ENCODE peak calls at places on chromosomes 11 and 22, in four cellular contexts. One of them, this sample, is unnamed.

GRCh38 chr11:45860764-45861510 is 13.7 kb downstream of the CRY2 start:
- DNase-seq in ovary: no peak
- DNase-seq in adrenal gland: peak; percentile 55
- DNase-seq in tibial nerve: no peak
- DNase-seq in this sample: no peak

GRCh38 chr11:47335733-47336132 is 16.8 kb downstream of the MYBPC3 start:
- DNase-seq in tibial nerve: no peak
- DNase-seq in adrenal gland: no peak
- DNase-seq in ovary: no peak
- DNase-seq in this sample: no peak

GRCh38 chr22:49715450-49715849 is 112.2 kb downstream of the BRD1 start:
- DNase-seq in adrenal gland: no peak
- DNase-seq in ovary: no peak
- DNase-seq in tibial nerve: no peak
- DNase-seq in this sample: no peak

GRCh38 chr11:574632-575323 is 1.5 kb upstream of the PHRF1 start:
- DNase-seq in tibial nerve: no peak
- DNase-seq in ovary: peak; percentile 54
- DNase-seq in adrenal gland: no peak
- DNase-seq in this sample: no peak

GRCh38 chr11:61486004-61486615 is 22.4 kb upstream of the LRRC10B start:
- DNase-seq in adrenal gland: no peak
- DNase-seq in tibial nerve: no peak
- DNase-seq in ovary: no peak
- DNase-seq in this sample: no peak

GRCh38 chr11:47003180-47003877 is 66.8 kb downstream of the CSTPP1 start:
- DNase-seq in tibial nerve: peak; percentile 9
- DNase-seq in adrenal gland: peak; percentile 90
- DNase-seq in ovary: no peak
- DNase-seq in this sample: no peak

GRCh38 chr11:14396289-14396688 is 37.3 kb upstream of the RRAS2 start:
- DNase-seq in ovary: no peak
- DNase-seq in tibial nerve: no peak
- DNase-seq in adrenal gland: no peak
- DNase-seq in this sample: no peak

GRCh38 chr11:103794262-103794661 is 242.2 kb upstream of the DDI1 start:
- DNase-seq in ovary: no peak
- DNase-seq in adrenal gland: no peak
- DNase-seq in tibial nerve: no peak
- DNase-seq in this sample: no peak

GRCh38 chr11:72358461-72359405 is 75.6 kb downstream of the CLPB start:
- DNase-seq in tibial nerve: no peak
- DNase-seq in adrenal gland: peak; percentile 67
- DNase-seq in ovary: no peak
- DNase-seq in this sample: no peak

GRCh38 chr11:131880976-131881375 is 510.6 kb downstream of the NTM start:
- DNase-seq in adrenal gland: no peak
- DNase-seq in ovary: no peak
- DNase-seq in tibial nerve: no peak
- DNase-seq in this sample: no peak

GRCh38 chr22:20656902-20657836 is 116.7 kb upstream of the SERPIND1 start:
- DNase-seq in adrenal gland: no peak
- DNase-seq in ovary: no peak
- DNase-seq in tibial nerve: no peak
- DNase-seq in this sample: no peak

GRCh38 chr11:135075740-135076139 is 663.7 kb upstream of the B3GAT1 start:
- DNase-seq in tibial nerve: peak; percentile 46
- DNase-seq in adrenal gland: peak; percentile 87
- DNase-seq in ovary: peak; percentile 49
- DNase-seq in this sample: no peak

GRCh38 chr22:39917091-39917703 is 16.3 kb downstream of the GRAP2 start:
- DNase-seq in ovary: no peak
- DNase-seq in adrenal gland: no peak
- DNase-seq in tibial nerve: no peak
- DNase-seq in this sample: no peak

DNA sequence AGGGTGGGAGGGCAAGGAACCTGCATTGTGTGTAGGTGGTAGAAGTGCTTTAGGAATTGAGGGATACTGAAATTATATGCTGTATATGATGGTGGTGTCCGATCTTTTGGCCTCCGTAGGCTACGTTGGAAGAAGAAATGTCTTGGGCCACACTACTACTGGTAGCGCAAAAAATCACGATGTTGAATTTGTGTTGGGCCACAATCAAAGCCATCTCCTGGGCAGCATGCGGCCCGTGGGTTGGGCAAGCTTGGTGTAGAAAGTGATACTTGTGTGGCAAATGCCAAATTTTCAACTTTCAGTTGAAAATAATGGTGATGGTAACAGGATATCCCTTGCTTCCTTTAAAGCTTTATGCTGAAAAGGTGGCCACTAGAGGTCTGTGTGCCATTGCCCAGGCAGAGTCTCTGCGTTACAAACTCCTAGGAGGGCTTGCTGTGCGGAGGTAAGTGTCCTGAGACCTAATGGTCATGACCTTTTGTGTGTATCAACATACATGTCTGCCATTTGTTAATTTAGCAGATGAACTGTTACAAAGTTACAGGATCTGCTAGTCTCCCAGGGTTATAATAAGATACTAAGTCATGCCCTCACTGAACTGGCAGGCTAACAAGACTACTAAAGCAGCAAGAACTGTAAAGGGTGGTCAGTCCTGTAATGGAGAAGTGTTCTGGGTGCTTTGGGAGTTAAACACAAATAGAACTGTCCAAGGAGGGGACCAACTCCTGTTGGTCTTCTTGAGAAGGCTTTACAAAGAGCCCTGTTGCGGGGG is 2.9 kb downstream of the RPS3 start:
- DNase-seq in adrenal gland: no peak
- DNase-seq in ovary: no peak
- DNase-seq in tibial nerve: no peak
- DNase-seq in this sample: no peak
- TF ChIP-seq CTCF in adrenal gland: no peak
- TF ChIP-seq CTCF in ovary: no peak
- TF ChIP-seq CTCF in tibial nerve: no peak
- TF ChIP-seq CTCF in this sample: no peak

GRCh38 chr11:12282676-12283075 is 94.7 kb upstream of the PARVA start:
- DNase-seq in adrenal gland: peak; percentile 2
- DNase-seq in ovary: no peak
- DNase-seq in tibial nerve: no peak
- DNase-seq in this sample: no peak
- TF ChIP-seq CTCF in adrenal gland: no peak
- TF ChIP-seq CTCF in ovary: no peak
- TF ChIP-seq CTCF in tibial nerve: no peak
- TF ChIP-seq CTCF in this sample: no peak

DNA sequence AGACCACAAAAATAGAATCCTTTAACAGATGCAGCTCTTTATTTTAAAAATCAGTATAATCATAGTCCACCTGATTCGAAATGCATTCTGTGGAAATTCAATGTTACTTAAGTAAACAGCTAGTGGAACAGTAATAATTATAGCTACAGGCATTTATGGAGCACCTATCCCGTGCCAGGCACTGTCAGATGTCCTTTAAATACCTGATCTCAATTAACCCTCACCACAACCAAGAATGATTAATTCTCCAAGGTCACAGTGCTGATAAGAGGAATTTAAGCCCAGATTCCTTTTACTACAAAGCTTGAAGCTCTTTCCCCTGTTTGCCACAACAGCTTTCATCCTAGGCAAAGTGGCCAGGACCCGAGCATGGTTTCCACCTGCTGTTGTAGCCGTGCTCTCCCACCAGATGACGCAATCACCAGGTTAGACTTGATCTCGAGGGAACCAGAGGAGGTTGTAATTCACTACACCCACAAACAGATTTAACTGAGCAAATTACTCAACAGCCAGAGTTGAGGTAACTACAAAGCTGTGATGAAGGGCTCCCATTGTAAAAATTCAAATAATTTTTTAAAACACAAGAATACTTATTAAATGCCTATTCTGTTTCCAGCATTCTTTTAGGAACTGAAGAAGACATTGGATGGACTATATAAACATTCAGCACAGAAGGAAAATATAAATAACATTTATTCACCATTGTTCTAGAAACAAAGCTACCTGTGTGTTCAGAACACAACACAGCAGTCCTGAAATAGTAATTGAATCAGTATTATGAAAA is 10.3 kb downstream of the PRDM10 start:
- DNase-seq in tibial nerve: no peak
- DNase-seq in adrenal gland: peak; percentile 70
- DNase-seq in ovary: no peak
- DNase-seq in this sample: no peak
- TF ChIP-seq CTCF in tibial nerve: no peak
- TF ChIP-seq CTCF in adrenal gland: no peak
- TF ChIP-seq CTCF in ovary: no peak
- TF ChIP-seq CTCF in this sample: no peak

DNA sequence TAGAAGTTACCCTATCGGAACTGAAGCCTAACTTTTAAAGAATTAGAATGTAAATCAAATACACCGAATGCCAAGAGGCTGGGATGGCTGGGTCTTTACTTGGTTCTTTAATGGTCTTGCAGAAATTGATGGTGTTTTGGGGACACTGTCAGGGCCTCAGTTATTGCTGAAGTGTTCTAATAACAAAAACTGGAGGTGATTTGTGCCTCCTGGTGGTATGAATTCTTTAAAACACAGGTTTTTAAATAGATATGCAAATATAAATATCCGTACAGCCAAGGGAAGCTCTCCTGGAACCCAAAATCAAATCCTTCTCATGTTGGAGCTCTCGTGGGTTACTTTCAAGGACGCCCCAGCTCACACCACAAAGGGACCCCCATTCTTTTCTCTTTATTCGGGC is 19.3 kb upstream of the TMPRSS5 start:
- DNase-seq in ovary: no peak
- DNase-seq in tibial nerve: no peak
- DNase-seq in adrenal gland: no peak
- DNase-seq in this sample: no peak
- TF ChIP-seq CTCF in ovary: no peak
- TF ChIP-seq CTCF in tibial nerve: no peak
- TF ChIP-seq CTCF in adrenal gland: no peak
- TF ChIP-seq CTCF in this sample: no peak

GRCh38 chr11:12235945-12236743 is 125.8 kb downstream of the MICAL2 start:
- DNase-seq in tibial nerve: peak; percentile 41
- DNase-seq in adrenal gland: no peak
- DNase-seq in ovary: no peak
- DNase-seq in this sample: peak; percentile 70

GRCh38 chr11:12237381-12237784 is 127.0 kb downstream of the MICAL2 start:
- DNase-seq in ovary: no peak
- DNase-seq in adrenal gland: no peak
- DNase-seq in tibial nerve: no peak
- DNase-seq in this sample: no peak

GRCh38 chr11:12235549-12235944 is 125.2 kb downstream of the MICAL2 start:
- DNase-seq in tibial nerve: no peak
- DNase-seq in ovary: no peak
- DNase-seq in adrenal gland: no peak
- DNase-seq in this sample: no peak

GRCh38 chr11:12235080-12235479 is 124.7 kb downstream of the MICAL2 start:
- DNase-seq in ovary: no peak
- DNase-seq in adrenal gland: no peak
- DNase-seq in tibial nerve: no peak
- DNase-seq in this sample: no peak

DNA sequence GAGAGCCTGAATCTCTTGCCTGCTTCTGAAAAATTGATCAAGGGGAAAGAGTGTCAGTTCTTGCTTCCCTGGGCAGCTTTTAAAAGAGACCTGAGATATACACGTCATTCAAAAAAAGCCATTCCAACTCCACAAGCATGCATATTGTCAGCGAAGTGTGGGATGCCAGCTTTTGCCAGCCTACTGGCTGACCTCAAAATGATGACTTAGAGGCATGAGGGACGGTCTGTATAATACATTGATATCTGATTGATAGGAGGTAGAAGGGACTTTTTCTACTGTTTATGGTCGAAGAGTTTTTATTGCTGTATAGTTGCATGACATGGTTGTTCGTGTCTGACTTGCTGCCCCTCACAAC is 126.3 kb downstream of the MICAL2 start:
- DNase-seq in adrenal gland: no peak
- DNase-seq in ovary: no peak
- DNase-seq in tibial nerve: no peak
- DNase-seq in this sample: no peak
- TF ChIP-seq CTCF in adrenal gland: no peak
- TF ChIP-seq CTCF in ovary: no peak
- TF ChIP-seq CTCF in tibial nerve: no peak
- TF ChIP-seq CTCF in this sample: peak; percentile 7

GRCh38 chr11:69796063-69796462 is 20.9 kb upstream of the FGF4 start:
- DNase-seq in ovary: no peak
- DNase-seq in tibial nerve: no peak
- DNase-seq in adrenal gland: no peak
- DNase-seq in this sample: no peak

GRCh38 chr11:69797737-69798528 is 21.3 kb downstream of the FGF3 start:
- DNase-seq in tibial nerve: no peak
- DNase-seq in adrenal gland: no peak
- DNase-seq in ovary: no peak
- DNase-seq in this sample: no peak

GRCh38 chr11:69799582-69799981 is 19.6 kb downstream of the FGF3 start:
- DNase-seq in adrenal gland: no peak
- DNase-seq in tibial nerve: no peak
- DNase-seq in ovary: no peak
- DNase-seq in this sample: no peak

GRCh38 chr11:69799097-69799496 is 20.1 kb downstream of the FGF3 start:
- DNase-seq in ovary: no peak
- DNase-seq in tibial nerve: no peak
- DNase-seq in adrenal gland: no peak
- DNase-seq in this sample: no peak

DNA sequence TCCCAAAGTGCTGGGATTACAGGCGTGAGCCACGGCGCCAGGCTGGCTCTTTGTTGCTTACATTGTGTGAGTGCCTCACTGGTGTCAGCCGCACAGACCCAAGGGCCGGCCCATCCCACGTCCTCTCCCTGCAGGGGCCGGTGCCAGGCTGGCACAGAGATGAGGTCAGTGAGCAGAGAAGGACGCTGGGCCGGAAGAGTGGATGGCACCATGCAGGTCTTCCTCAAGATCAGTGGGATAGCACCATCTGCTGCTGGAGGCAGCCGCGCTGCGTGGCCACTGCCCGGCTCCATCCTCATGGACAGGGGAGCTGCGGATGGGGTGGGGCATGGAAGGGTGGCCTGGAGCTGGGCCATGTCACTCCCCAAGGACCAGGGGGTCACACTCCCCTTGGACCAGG is 22.0 kb upstream of the FGF4 start:
- DNase-seq in tibial nerve: no peak
- DNase-seq in adrenal gland: no peak
- DNase-seq in ovary: no peak
- DNase-seq in this sample: no peak
- TF ChIP-seq CTCF in tibial nerve: no peak
- TF ChIP-seq CTCF in adrenal gland: no peak
- TF ChIP-seq CTCF in ovary: no peak
- TF ChIP-seq CTCF in this sample: no peak

This sample was measured in right atrium auricular region.